ENCODE peak calls at places on chromosomes 5 and 9, in nine cellular contexts. G, U, Q, H, T, P, E, N and K are unnamed samples.
A peak's percentile ranks its signal among the peaks of the same experiment; 100 is the strongest.

GRCh38 chr5:177491429-177491945 is 5.9 kb downstream of the PDLIM7 start:
- DNase-seq in T (peak; percentile 100), G (no peak), N (no peak), Q (no peak), U (peak; percentile 70), H (peak; percentile 74), E (no peak), P (peak; percentile 69), K (no peak)

GRCh38 chr5:150188146-150188842 is 1.6 kb upstream of the SLC6A7 start:
- DNase-seq in T (no peak), H (no peak), U (no peak), P (no peak), G (no peak), E (no peak), Q (no peak), N (no peak), K (no peak)

GRCh38 chr5:1747803-1748085 is 51.9 kb downstream of the MRPL36 start:
- DNase-seq in Q (no peak), P (no peak), H (no peak), T (no peak), N (no peak), E (no peak), U (no peak), G (no peak), K (peak; percentile 54)

GRCh38 chr9:17332129-17332528 is 197.3 kb downstream of the CNTLN start:
- DNase-seq in P (no peak), G (no peak), Q (no peak), U (no peak), H (no peak), N (no peak), E (no peak), T (no peak), K (no peak)

GRCh38 chr9:100473271-100474081 is 527 bp downstream of the TMEFF1 start:
- DNase-seq in N (no peak), G (peak; percentile 5), H (peak; percentile 47), E (no peak), U (peak; percentile 17), P (peak; percentile 45), Q (peak; percentile 5), T (peak; percentile 79), K (no peak)

GRCh38 chr9:97979778-97980478 is 3.2 kb upstream of the ANP32B start:
- DNase-seq in H (no peak), G (no peak), P (no peak), E (no peak), Q (no peak), N (no peak), T (no peak), U (no peak), K (no peak)

GRCh38 chr5:116881921-116882531 is 307.4 kb upstream of the SEMA6A start:
- DNase-seq in E (no peak), P (no peak), T (no peak), G (no peak), Q (no peak), H (no peak), N (no peak), U (no peak), K (no peak)

GRCh38 chr9:88534456-88535225 is at the start of gene NXNL2:
- DNase-seq in G (peak; percentile 82), N (no peak), U (peak; percentile 85), H (peak; percentile 94), P (peak; percentile 44), E (no peak), T (peak; percentile 97), Q (peak; percentile 7), K (peak; percentile 91)

GRCh38 chr9:74951725-74952151 is 974 bp downstream of the C9orf40 start:
- DNase-seq in P (peak; percentile 56), G (peak; percentile 30), N (peak; percentile 3), H (peak; percentile 57), T (no peak), Q (peak; percentile 33), U (peak; percentile 39), E (no peak), K (peak; percentile 69)

GRCh38 chr9:92480332-92480771 is 2.0 kb downstream of the ASPN start:
- DNase-seq in P (no peak), H (peak; percentile 23), G (no peak), Q (no peak), E (no peak), N (no peak), T (no peak), U (no peak), K (no peak)

GRCh38 chr9:133090187-133090586 is 28.4 kb downstream of the CEL start:
- DNase-seq in N (no peak), T (no peak), Q (no peak), E (no peak), G (no peak), U (no peak), P (no peak), H (peak; percentile 42), K (no peak)

GRCh38 chr9:36855443-36856315 is 178.4 kb downstream of the PAX5 start:
- DNase-seq in E (no peak), Q (peak; percentile 9), U (peak; percentile 21), T (peak; percentile 95), G (no peak), H (peak; percentile 43), P (peak; percentile 44), N (no peak), K (no peak)

GRCh38 chr5:174229640-174230350 is 184.3 kb downstream of the NSG2 start:
- DNase-seq in E (no peak), U (peak; percentile 69), N (no peak), Q (no peak), T (no peak), G (no peak), P (no peak), H (peak; percentile 6), K (no peak)

GRCh38 chr9:87674565-87675299 is 51.2 kb upstream of the CTSL start:
- DNase-seq in N (no peak), G (no peak), T (no peak), E (no peak), Q (no peak), H (no peak), U (no peak), P (no peak), K (no peak)

GRCh38 chr5:10353241-10354047 is at the start of gene MARCHF6:
- DNase-seq in T (peak; percentile 90), Q (peak; percentile 95), N (peak; percentile 88), G (peak; percentile 87), E (peak; percentile 85), H (peak; percentile 94), U (peak; percentile 96), P (peak; percentile 98), K (peak; percentile 98)

GRCh38 chr5:139864716-139865483 is 69.3 kb downstream of the PSD2 start:
- DNase-seq in E (no peak), N (no peak), P (no peak), Q (no peak), G (no peak), U (no peak), H (no peak), T (no peak), K (no peak)

GRCh38 chr5:172549708-172550095 is 91.4 kb upstream of the NEURL1B start:
- DNase-seq in U (no peak), G (no peak), H (no peak), P (no peak), E (no peak), N (no peak), Q (no peak), T (no peak), K (peak; percentile 58)

GRCh38 chr9:93450817-93451761 is at the start of gene FAM120A:
- DNase-seq in N (peak; percentile 48), H (peak; percentile 86), Q (peak; percentile 56), E (no peak), G (peak; percentile 83), U (peak; percentile 79), T (peak; percentile 91), P (peak; percentile 76), K (peak; percentile 87)

GRCh38 chr5:150411245-150411979 is 1.3 kb downstream of the CD74 start:
- DNase-seq in H (peak; percentile 30), U (no peak), E (peak; percentile 69), N (peak; percentile 20), P (peak; percentile 72), T (peak; percentile 61), Q (peak; percentile 51), G (no peak), K (no peak)

GRCh38 chr5:72282878-72283277 is 37.2 kb downstream of the MRPS27 start:
- DNase-seq in N (no peak), Q (no peak), E (no peak), U (no peak), H (no peak), T (no peak), G (no peak), P (no peak), K (no peak)

GRCh38 chr5:104412649-104413240 is 850.2 kb upstream of the NUDT12 start:
- DNase-seq in H (peak; percentile 0), Q (no peak), U (peak; percentile 58), E (no peak), P (no peak), N (no peak), T (peak; percentile 4), G (peak; percentile 27), K (no peak)

GRCh38 chr5:170413897-170414296 is 24.7 kb upstream of the KCNMB1 start:
- DNase-seq in T (no peak), Q (no peak), U (no peak), N (no peak), P (no peak), G (no peak), H (no peak), E (no peak), K (no peak)

GRCh38 chr9:130993303-130994030 is 15.5 kb upstream of the LAMC3 start:
- DNase-seq in Q (no peak), N (no peak), H (no peak), P (no peak), G (no peak), E (no peak), U (no peak), T (peak; percentile 42), K (no peak)

GRCh38 chr9:70156729-70157128 is 102.0 kb upstream of the SMC5 start:
- DNase-seq in U (no peak), H (no peak), Q (no peak), E (no peak), G (no peak), N (no peak), P (no peak), T (no peak), K (no peak)

GRCh38 chr9:121780641-121781040 is 129.2 kb downstream of the DAB2IP start:
- DNase-seq in Q (no peak), E (no peak), U (no peak), G (no peak), H (no peak), P (no peak), T (no peak), N (no peak), K (no peak)

GRCh38 chr5:133818869-133819600 is 149.4 kb downstream of the C5orf15 start:
- DNase-seq in Q (no peak), H (no peak), G (no peak), N (no peak), T (no peak), P (no peak), E (no peak), U (no peak), K (no peak)

GRCh38 chr5:171589461-171589860 is 170.0 kb downstream of the FGF18 start:
- DNase-seq in G (no peak), N (no peak), P (no peak), Q (no peak), E (no peak), H (no peak), U (no peak), T (no peak), K (no peak)

GRCh38 chr5:132873930-132874271 is 433 bp downstream of the LEAP2 start:
- DNase-seq in N (no peak), Q (no peak), G (no peak), U (no peak), P (no peak), T (no peak), E (no peak), H (no peak), K (no peak)

GRCh38 chr5:160054047-160054446 is 45.1 kb downstream of the TTC1 start:
- DNase-seq in N (no peak), Q (no peak), P (no peak), E (no peak), H (no peak), G (peak; percentile 7), U (no peak), T (no peak), K (no peak)

GRCh38 chr5:25423271-25423670 is 778.5 kb upstream of the CDH10 start:
- DNase-seq in P (no peak), U (no peak), E (no peak), H (no peak), N (no peak), Q (no peak), G (no peak), T (no peak), K (no peak)

GRCh38 chr9:134963546-134963945 is 45.8 kb upstream of the FCN1 start:
- DNase-seq in U (no peak), P (no peak), T (peak; percentile 38), E (no peak), H (no peak), Q (no peak), G (no peak), N (no peak), K (peak; percentile 14)